ENCODE peak calls at places on chromosome 2, in seven cellular contexts. E is stomach, W is H1, B is heart left ventricle, P is body of pancreas, L is suprapubic skin, N is astrocyte. G is an unnamed sample.

GRCh38 chr2:224612581-224612980 is 27.4 kb upstream of the CUL3 start:
- DNase-seq in E (no peak), W (no peak), B (no peak), P (no peak), L (no peak), N (no peak), G (no peak)

GRCh38 chr2:120737802-120738516 is 2.3 kb downstream of the GLI2 start:
- DNase-seq in E (peak; percentile 71), W (peak; percentile 67), B (no peak), P (peak; percentile 58), L (no peak), N (no peak), G (no peak)

GRCh38 chr2:181123798-181124217 is 143.4 kb downstream of the UBE2E3 start:
- DNase-seq in E (no peak), W (no peak), B (no peak), P (no peak), L (no peak), N (peak; percentile 28), G (no peak)

GRCh38 chr2:73218298-73218697 is 4.3 kb downstream of the SMYD5 start:
- DNase-seq in E (no peak), W (no peak), B (no peak), P (no peak), L (no peak), N (no peak), G (no peak)

GRCh38 chr2:64750001-64750816 is 96.5 kb upstream of the SERTAD2 start:
- DNase-seq in E (peak; percentile 58), W (peak; percentile 52), B (peak; percentile 60), P (peak; percentile 76), L (peak; percentile 84), N (peak; percentile 45), G (peak; percentile 41)

GRCh38 chr2:223779877-223780276 is 57.5 kb downstream of the AP1S3 start:
- DNase-seq in E (no peak), W (peak; percentile 62), B (no peak), P (peak; percentile 18), L (no peak), N (no peak), G (peak; percentile 78)

GRCh38 chr2:224650815-224651439 is 65.2 kb downstream of the CCDC195 start:
- DNase-seq in E (no peak), W (no peak), B (no peak), P (no peak), L (no peak), N (peak; percentile 25), G (peak; percentile 40)

GRCh38 chr2:6877402-6878305 is at the start of gene RSAD2:
- DNase-seq in E (peak; percentile 40), W (no peak), B (peak; percentile 50), P (peak; percentile 58), L (no peak), N (peak; percentile 30), G (no peak)

GRCh38 chr2:199336546-199336945 is 121.2 kb downstream of the SATB2 start:
- DNase-seq in E (no peak), W (no peak), B (no peak), P (no peak), L (no peak), N (peak; percentile 26), G (no peak)

GRCh38 chr2:20665261-20666113 is 1.5 kb upstream of the GDF7 start:
- DNase-seq in E (no peak), W (peak; percentile 70), B (no peak), P (no peak), L (no peak), N (no peak), G (peak; percentile 21)

GRCh38 chr2:121330921-121331320 is 45.9 kb upstream of the TFCP2L1 start:
- DNase-seq in E (peak; percentile 20), W (no peak), B (no peak), P (no peak), L (peak; percentile 56), N (no peak), G (no peak)

GRCh38 chr2:198173242-198173641 is 368.8 kb downstream of the PLCL1 start:
- DNase-seq in E (no peak), W (no peak), B (no peak), P (no peak), L (no peak), N (no peak), G (no peak)

GRCh38 chr2:185433824-185434223 is 304.8 kb upstream of the FSIP2 start:
- DNase-seq in E (no peak), W (no peak), B (no peak), P (no peak), L (no peak), N (peak; percentile 93), G (no peak)

GRCh38 chr2:95015261-95015918 is 10.1 kb upstream of the MAL start:
- DNase-seq in E (no peak), W (no peak), B (no peak), P (no peak), L (no peak), N (no peak), G (no peak)

GRCh38 chr2:11496311-11496710 is 30.4 kb upstream of the E2F6 start:
- DNase-seq in E (no peak), W (no peak), B (no peak), P (no peak), L (no peak), N (no peak), G (no peak)

GRCh38 chr2:36322108-36322507 is 33.5 kb upstream of the CRIM1 start:
- DNase-seq in E (no peak), W (no peak), B (no peak), P (no peak), L (no peak), N (peak; percentile 52), G (no peak)

GRCh38 chr2:28393115-28393836 is 618 bp downstream of the FOSL2 start:
- DNase-seq in E (peak; percentile 69), W (peak; percentile 63), B (peak; percentile 80), P (peak; percentile 73), L (no peak), N (peak; percentile 47), G (peak; percentile 60)

GRCh38 chr2:237863659-237864029 is 4.2 kb downstream of the RAMP1 start:
- DNase-seq in E (no peak), W (no peak), B (no peak), P (no peak), L (peak; percentile 74), N (no peak), G (no peak)

GRCh38 chr2:236768393-236769140 is 198.9 kb downstream of the ACKR3 start:
- DNase-seq in E (no peak), W (no peak), B (no peak), P (no peak), L (no peak), N (peak; percentile 93), G (no peak)

GRCh38 chr2:28188436-28188835 is 204.2 kb upstream of the FOSL2 start:
- DNase-seq in E (no peak), W (no peak), B (no peak), P (no peak), L (no peak), N (no peak), G (no peak)

GRCh38 chr2:17298453-17298852 is 219.8 kb downstream of the RAD51AP2 start:
- DNase-seq in E (no peak), W (no peak), B (no peak), P (no peak), L (no peak), N (peak; percentile 46), G (no peak)

GRCh38 chr2:230153390-230153976 is 66.3 kb downstream of the SP110 start:
- DNase-seq in E (no peak), W (peak; percentile 14), B (no peak), P (no peak), L (no peak), N (no peak), G (no peak)

GRCh38 chr2:230793573-230794359 is 71.0 kb upstream of the ITM2C start:
- DNase-seq in E (peak; percentile 70), W (no peak), B (peak; percentile 55), P (peak; percentile 47), L (no peak), N (peak; percentile 100), G (no peak)

GRCh38 chr2:60806988-60807681 is 51.1 kb downstream of the PAPOLG start:
- DNase-seq in E (no peak), W (peak; percentile 35), B (no peak), P (no peak), L (peak; percentile 44), N (peak; percentile 71), G (no peak)

GRCh38 chr2:64866797-64867196 is 122.4 kb upstream of the SLC1A4 start:
- DNase-seq in E (no peak), W (no peak), B (no peak), P (no peak), L (no peak), N (peak; percentile 90), G (no peak)

GRCh38 chr2:36356990-36357505 is 1.5 kb downstream of the CRIM1 start:
- DNase-seq in E (no peak), W (no peak), B (peak; percentile 39), P (peak; percentile 11), L (no peak), N (no peak), G (no peak)

GRCh38 chr2:138182276-138182675 is 218.0 kb downstream of the HNMT start:
- DNase-seq in E (no peak), W (no peak), B (no peak), P (no peak), L (no peak), N (no peak), G (no peak)

GRCh38 chr2:68747413-68747812 is 12.8 kb downstream of the ARHGAP25 start:
- DNase-seq in E (no peak), W (peak; percentile 13), B (no peak), P (no peak), L (no peak), N (no peak), G (no peak)
- H3K4me1 ChIP-seq in E (no peaks in the 10 kb centered on the region), W (no peaks in the 10 kb centered on the region), B (no peaks in the 10 kb centered on the region), P (peaks cover 4% of the 10 kb centered on the region), L (peaks cover 22% of the 10 kb centered on the region), N (no peaks in the 10 kb centered on the region), G (no peaks in the 10 kb centered on the region)

DNA sequence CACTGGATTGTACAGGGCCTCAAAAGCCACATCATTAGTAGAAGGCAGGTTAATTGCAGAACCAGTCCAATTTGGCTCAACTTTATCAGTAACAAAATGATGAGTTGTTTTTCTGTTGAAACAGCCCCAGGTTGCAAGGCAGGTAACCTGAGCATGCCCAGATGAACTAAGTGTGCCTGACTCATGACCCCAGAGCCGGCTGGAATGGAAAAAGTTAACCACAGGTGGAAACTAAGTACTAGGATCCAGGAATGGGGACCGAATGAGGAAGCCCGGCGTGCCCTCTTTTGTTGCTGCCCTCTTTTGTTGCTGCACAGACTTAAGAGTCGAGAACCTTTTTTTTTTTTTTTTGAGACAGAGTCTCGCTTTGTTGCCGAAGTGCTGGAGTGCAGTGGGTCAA is 79.5 kb upstream of the YWHAQ start:
- DNase-seq in E (no peak), W (no peak), B (no peak), P (no peak), L (no peak), N (no peak), G (peak; percentile 29)
- TF ChIP-seq CTCF in E (no peak), W (no peak), B (no peak), P (no peak), L (no peak), N (no peak), G (no peak)

GRCh38 chr2:68468801-68469200 is 1.4 kb downstream of the APLF start:
- DNase-seq in E (no peak), W (no peak), B (no peak), P (no peak), L (no peak), N (no peak), G (no peak)
- H3K4me3 ChIP-seq in E (no peak overlapping the region), W (peak overlapping the region; percentile 92), B (no peak overlapping the region), P (no peak overlapping the region), L (no peak overlapping the region), N (no peak overlapping the region), G (no peak overlapping the region)

DNA sequence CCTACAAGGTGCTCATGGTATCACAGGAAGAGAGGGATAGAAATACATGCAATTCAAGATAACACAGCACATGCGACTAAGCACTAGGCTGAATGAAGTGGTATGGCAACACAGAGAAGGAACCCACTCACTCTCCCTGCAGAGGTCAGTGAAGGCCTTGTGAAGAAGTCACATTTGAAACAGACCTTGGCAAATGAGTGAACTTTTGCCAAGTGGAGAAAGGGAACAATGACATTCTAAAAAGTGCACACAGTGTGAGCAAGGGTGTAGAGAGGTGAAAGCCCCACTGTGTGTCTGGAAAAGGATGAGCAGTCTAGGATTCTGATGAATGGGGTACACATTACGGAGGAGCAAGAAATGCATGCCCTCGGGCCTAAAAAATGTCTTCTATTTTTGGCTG is 23.3 kb downstream of the KLF7 start:
- DNase-seq in E (no peak), W (peak; percentile 37), B (no peak), P (no peak), L (no peak), N (no peak), G (peak; percentile 22)
- H3K4me1 ChIP-seq in E (peaks cover 14% of the 10 kb centered on the region), W (peaks cover 8% of the 10 kb centered on the region), B (peaks cover 81% of the 10 kb centered on the region), P (no peaks in the 10 kb centered on the region), L (peaks cover 51% of the 10 kb centered on the region), N (peaks cover 19% of the 10 kb centered on the region), G (no peaks in the 10 kb centered on the region)

G was measured in Caco-2.